ENCODE peak calls at places on chromosomes 5 and 9, in ten cellular contexts. One of them, this sample, is unnamed.

GRCh38 chr5:139268364-139269202 is 25.0 kb upstream of the MATR3 start:
- DNase-seq in HCEC 1CT: no peak
- DNase-seq in Calu3: no peak
- DNase-seq in HT1080: no peak
- DNase-seq in T-helper 9 cell: no peak
- DNase-seq in posterior vena cava: no peak
- DNase-seq in kidney: no peak
- DNase-seq in HS-5: no peak
- DNase-seq in M059J: no peak
- DNase-seq in neural crest cell: no peak
- DNase-seq in this sample: no peak

GRCh38 chr9:93676310-93677054 is 100.1 kb downstream of the PHF2 start:
- DNase-seq in HCEC 1CT: no peak
- DNase-seq in HS-5: no peak
- DNase-seq in neural crest cell: no peak
- DNase-seq in HT1080: no peak
- DNase-seq in T-helper 9 cell: no peak
- DNase-seq in M059J: no peak
- DNase-seq in kidney: peak
- DNase-seq in posterior vena cava: peak
- DNase-seq in Calu3: no peak
- DNase-seq in this sample: no peak

GRCh38 chr5:56507348-56507930 is 274.3 kb upstream of the ANKRD55 start:
- DNase-seq in Calu3: no peak
- DNase-seq in HS-5: no peak
- DNase-seq in posterior vena cava: no peak
- DNase-seq in kidney: no peak
- DNase-seq in HT1080: no peak
- DNase-seq in HCEC 1CT: no peak
- DNase-seq in M059J: no peak
- DNase-seq in neural crest cell: no peak
- DNase-seq in T-helper 9 cell: no peak
- DNase-seq in this sample: no peak

GRCh38 chr5:93454896-93455295 is 126.1 kb downstream of the NR2F1-AS1 start:
- DNase-seq in neural crest cell: no peak
- DNase-seq in Calu3: no peak
- DNase-seq in kidney: no peak
- DNase-seq in HT1080: no peak
- DNase-seq in T-helper 9 cell: no peak
- DNase-seq in M059J: peak
- DNase-seq in posterior vena cava: no peak
- DNase-seq in HCEC 1CT: no peak
- DNase-seq in HS-5: no peak
- DNase-seq in this sample: no peak

GRCh38 chr9:95286151-95286550 is 31.4 kb downstream of the FANCC start:
- DNase-seq in posterior vena cava: no peak
- DNase-seq in HS-5: no peak
- DNase-seq in T-helper 9 cell: no peak
- DNase-seq in neural crest cell: no peak
- DNase-seq in HCEC 1CT: no peak
- DNase-seq in Calu3: no peak
- DNase-seq in kidney: no peak
- DNase-seq in M059J: peak
- DNase-seq in HT1080: no peak
- DNase-seq in this sample: no peak

GRCh38 chr9:93864840-93865239 is 90.3 kb downstream of the BARX1 start:
- DNase-seq in kidney: peak
- DNase-seq in neural crest cell: no peak
- DNase-seq in posterior vena cava: peak
- DNase-seq in Calu3: no peak
- DNase-seq in HCEC 1CT: no peak
- DNase-seq in HS-5: no peak
- DNase-seq in HT1080: no peak
- DNase-seq in M059J: no peak
- DNase-seq in T-helper 9 cell: no peak
- DNase-seq in this sample: no peak

GRCh38 chr9:92377904-92378303 is 26.5 kb downstream of the OGN start:
- DNase-seq in HT1080: no peak
- DNase-seq in kidney: no peak
- DNase-seq in neural crest cell: no peak
- DNase-seq in M059J: no peak
- DNase-seq in T-helper 9 cell: no peak
- DNase-seq in posterior vena cava: no peak
- DNase-seq in HCEC 1CT: no peak
- DNase-seq in Calu3: no peak
- DNase-seq in HS-5: no peak
- DNase-seq in this sample: no peak

GRCh38 chr9:122820490-122820845 is 7.9 kb downstream of the PDCL start:
- DNase-seq in neural crest cell: no peak
- DNase-seq in HS-5: no peak
- DNase-seq in Calu3: no peak
- DNase-seq in HCEC 1CT: no peak
- DNase-seq in M059J: no peak
- DNase-seq in posterior vena cava: no peak
- DNase-seq in HT1080: no peak
- DNase-seq in kidney: no peak
- DNase-seq in T-helper 9 cell: no peak
- DNase-seq in this sample: no peak

GRCh38 chr5:121910036-121910435 is 51.7 kb upstream of the SRFBP1 start:
- DNase-seq in T-helper 9 cell: no peak
- DNase-seq in HS-5: no peak
- DNase-seq in Calu3: no peak
- DNase-seq in posterior vena cava: no peak
- DNase-seq in neural crest cell: no peak
- DNase-seq in HT1080: no peak
- DNase-seq in kidney: no peak
- DNase-seq in HCEC 1CT: no peak
- DNase-seq in M059J: no peak
- DNase-seq in this sample: no peak

GRCh38 chr5:17443333-17444125 is 54.5 kb upstream of the TAF11L2 start:
- DNase-seq in HCEC 1CT: no peak
- DNase-seq in HS-5: no peak
- DNase-seq in neural crest cell: no peak
- DNase-seq in HT1080: peak
- DNase-seq in M059J: no peak
- DNase-seq in posterior vena cava: peak
- DNase-seq in Calu3: no peak
- DNase-seq in T-helper 9 cell: no peak
- DNase-seq in kidney: no peak
- DNase-seq in this sample: no peak

GRCh38 chr5:39302507-39302906 is 61.8 kb downstream of the C9 start:
- DNase-seq in HCEC 1CT: no peak
- DNase-seq in HS-5: no peak
- DNase-seq in neural crest cell: no peak
- DNase-seq in M059J: no peak
- DNase-seq in kidney: no peak
- DNase-seq in HT1080: no peak
- DNase-seq in T-helper 9 cell: no peak
- DNase-seq in Calu3: no peak
- DNase-seq in posterior vena cava: no peak
- DNase-seq in this sample: no peak

GRCh38 chr5:10201223-10201868 is 48.3 kb downstream of the ATPSCKMT start:
- DNase-seq in T-helper 9 cell: no peak
- DNase-seq in HT1080: no peak
- DNase-seq in neural crest cell: peak
- DNase-seq in M059J: no peak
- DNase-seq in HS-5: no peak
- DNase-seq in posterior vena cava: no peak
- DNase-seq in Calu3: no peak
- DNase-seq in kidney: no peak
- DNase-seq in HCEC 1CT: no peak
- DNase-seq in this sample: peak

GRCh38 chr5:73796164-73797141 is 170.5 kb downstream of the ARHGEF28 start:
- DNase-seq in Calu3: peak
- DNase-seq in T-helper 9 cell: no peak
- DNase-seq in HS-5: peak
- DNase-seq in kidney: peak
- DNase-seq in HT1080: peak
- DNase-seq in M059J: peak
- DNase-seq in HCEC 1CT: peak
- DNase-seq in neural crest cell: no peak
- DNase-seq in posterior vena cava: no peak
- DNase-seq in this sample: no peak

GRCh38 chr5:168962323-168962722 is 338.6 kb downstream of the SLIT3 start:
- DNase-seq in HCEC 1CT: no peak
- DNase-seq in HS-5: no peak
- DNase-seq in Calu3: no peak
- DNase-seq in kidney: no peak
- DNase-seq in neural crest cell: no peak
- DNase-seq in posterior vena cava: no peak
- DNase-seq in M059J: no peak
- DNase-seq in T-helper 9 cell: no peak
- DNase-seq in HT1080: no peak
- DNase-seq in this sample: no peak

GRCh38 chr5:143401253-143401845 is 2.1 kb downstream of the NR3C1 start:
- DNase-seq in T-helper 9 cell: no peak
- DNase-seq in posterior vena cava: no peak
- DNase-seq in M059J: peak
- DNase-seq in Calu3: no peak
- DNase-seq in neural crest cell: no peak
- DNase-seq in kidney: no peak
- DNase-seq in HT1080: no peak
- DNase-seq in HCEC 1CT: no peak
- DNase-seq in HS-5: no peak
- DNase-seq in this sample: no peak

GRCh38 chr9:82781965-82782392 is 281.0 kb downstream of the RASEF start:
- DNase-seq in posterior vena cava: no peak
- DNase-seq in kidney: no peak
- DNase-seq in HCEC 1CT: no peak
- DNase-seq in T-helper 9 cell: no peak
- DNase-seq in neural crest cell: no peak
- DNase-seq in Calu3: no peak
- DNase-seq in HT1080: no peak
- DNase-seq in M059J: peak
- DNase-seq in HS-5: no peak
- DNase-seq in this sample: no peak

GRCh38 chr5:148909766-148910165 is 83.4 kb downstream of the ADRB2 start:
- DNase-seq in M059J: peak
- DNase-seq in Calu3: peak
- DNase-seq in HCEC 1CT: peak
- DNase-seq in HT1080: peak
- DNase-seq in T-helper 9 cell: no peak
- DNase-seq in HS-5: no peak
- DNase-seq in posterior vena cava: no peak
- DNase-seq in neural crest cell: no peak
- DNase-seq in kidney: no peak
- DNase-seq in this sample: no peak

GRCh38 chr9:125479846-125480615 is 218.4 kb downstream of the GAPVD1 start:
- DNase-seq in HT1080: no peak
- DNase-seq in HS-5: no peak
- DNase-seq in T-helper 9 cell: no peak
- DNase-seq in M059J: no peak
- DNase-seq in posterior vena cava: no peak
- DNase-seq in Calu3: no peak
- DNase-seq in HCEC 1CT: no peak
- DNase-seq in neural crest cell: no peak
- DNase-seq in kidney: no peak
- DNase-seq in this sample: no peak

GRCh38 chr5:179146277-179146676 is 86.1 kb downstream of the ZNF354C start:
- DNase-seq in Calu3: no peak
- DNase-seq in neural crest cell: no peak
- DNase-seq in M059J: peak
- DNase-seq in T-helper 9 cell: no peak
- DNase-seq in HT1080: no peak
- DNase-seq in posterior vena cava: peak
- DNase-seq in HS-5: no peak
- DNase-seq in kidney: no peak
- DNase-seq in HCEC 1CT: no peak
- DNase-seq in this sample: no peak

GRCh38 chr5:172939045-172939444 is 20.2 kb upstream of the RPL26L1 start:
- DNase-seq in posterior vena cava: peak
- DNase-seq in neural crest cell: peak
- DNase-seq in HS-5: no peak
- DNase-seq in T-helper 9 cell: no peak
- DNase-seq in Calu3: peak
- DNase-seq in kidney: peak
- DNase-seq in HCEC 1CT: peak
- DNase-seq in HT1080: peak
- DNase-seq in M059J: no peak
- DNase-seq in this sample: no peak

GRCh38 chr5:135110941-135111596 is 77.0 kb upstream of the PITX1 start:
- DNase-seq in HS-5: no peak
- DNase-seq in kidney: no peak
- DNase-seq in HCEC 1CT: no peak
- DNase-seq in neural crest cell: no peak
- DNase-seq in T-helper 9 cell: no peak
- DNase-seq in M059J: no peak
- DNase-seq in posterior vena cava: no peak
- DNase-seq in HT1080: peak
- DNase-seq in Calu3: peak
- DNase-seq in this sample: no peak